ENCODE peak calls at places on chromosomes 2 and 18, in five cellular contexts. I is neural crest cell, F is body of pancreas, W is epithelial cell of proximal tubule, E is IMR-90. M is an unnamed sample.

GRCh38 chr2:238712011-238712410 is 135.9 kb upstream of the TWIST2 start:
- DNase-seq in I (no peak), F (no peak), W (no peak), E (no peak), M (no peak)

GRCh38 chr2:9217838-9218770 is 11.5 kb downstream of the ASAP2 start:
- DNase-seq in I (no peak), F (no peak), W (no peak), E (no peak), M (no peak)

GRCh38 chr2:166332049-166332448 is 43.7 kb downstream of the SCN9A start:
- DNase-seq in I (no peak), F (no peak), W (no peak), E (no peak), M (no peak)

GRCh38 chr2:1055014-1055595 is 104.5 kb downstream of the SNTG2 start:
- DNase-seq in I (no peak), F (no peak), W (peak; percentile 61), E (peak; percentile 93), M (no peak)

GRCh38 chr2:216006164-216006663 is 7.1 kb downstream of the MREG start:
- DNase-seq in I (no peak), F (no peak), W (no peak), E (no peak), M (no peak)

GRCh38 chr2:60998628-60999545 is 18.6 kb upstream of the PEX13 start:
- DNase-seq in I (no peak), F (no peak), W (no peak), E (peak; percentile 62), M (peak; percentile 61)

GRCh38 chr18:36334798-36335197 is 37.3 kb downstream of the FHOD3 start:
- DNase-seq in I (no peak), F (no peak), W (no peak), E (no peak), M (no peak)

GRCh38 chr2:138665932-138666331 is 114.3 kb downstream of the NXPH2 start:
- DNase-seq in I (no peak), F (no peak), W (no peak), E (no peak), M (no peak)

GRCh38 chr2:46181789-46182530 is 115.2 kb upstream of the EPAS1 start:
- DNase-seq in I (no peak), F (no peak), W (no peak), E (no peak), M (no peak)

GRCh38 chr2:65602851-65603250 is 170.5 kb upstream of the SPRED2 start:
- DNase-seq in I (no peak), F (no peak), W (no peak), E (no peak), M (no peak)

GRCh38 chr2:226338825-226339224 is 460.8 kb downstream of the IRS1 start:
- DNase-seq in I (no peak), F (no peak), W (no peak), E (no peak), M (no peak)

GRCh38 chr2:134712334-134712733 is 6.5 kb downstream of the TMEM163 start:
- DNase-seq in I (no peak), F (no peak), W (no peak), E (no peak), M (no peak)

GRCh38 chr2:134712736-134713495 is 5.9 kb downstream of the TMEM163 start:
- DNase-seq in I (no peak), F (no peak), W (no peak), E (no peak), M (no peak)

GRCh38 chr2:134713606-134714005 is 5.2 kb downstream of the TMEM163 start:
- DNase-seq in I (no peak), F (no peak), W (no peak), E (no peak), M (no peak)

GRCh38 chr2:134714228-134714627 is 4.6 kb downstream of the TMEM163 start:
- DNase-seq in I (no peak), F (no peak), W (no peak), E (no peak), M (no peak)

DNA sequence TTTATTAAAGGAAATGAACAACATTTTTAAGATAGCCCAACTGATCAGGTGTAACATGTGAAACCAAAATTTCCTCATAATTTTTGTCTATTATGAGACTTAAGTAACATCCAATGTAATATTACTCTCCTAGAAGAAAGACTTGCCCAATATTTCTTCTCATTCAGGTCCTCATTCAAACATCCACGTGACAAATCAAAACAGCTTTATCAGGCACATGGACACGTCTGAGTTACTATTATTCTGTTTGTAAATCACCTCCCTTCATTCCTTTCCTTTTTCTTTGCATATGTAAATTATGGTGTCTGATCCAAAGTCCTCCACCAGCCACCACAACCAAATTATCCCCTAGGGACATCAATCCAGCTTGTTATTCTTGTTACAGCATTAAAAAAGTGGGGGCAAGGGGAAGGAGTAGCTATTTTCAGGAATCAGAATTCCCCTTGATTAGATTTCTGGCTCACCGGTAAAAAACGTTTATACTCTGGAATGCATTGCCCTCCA is 7.1 kb downstream of the TMEM163 start:
- DNase-seq in I (no peak), F (no peak), W (no peak), E (no peak), M (no peak)
- TF ChIP-seq CTCF in I (no peak), F (no peak), W (no peak), E (no peak), M (no peak)

DNA sequence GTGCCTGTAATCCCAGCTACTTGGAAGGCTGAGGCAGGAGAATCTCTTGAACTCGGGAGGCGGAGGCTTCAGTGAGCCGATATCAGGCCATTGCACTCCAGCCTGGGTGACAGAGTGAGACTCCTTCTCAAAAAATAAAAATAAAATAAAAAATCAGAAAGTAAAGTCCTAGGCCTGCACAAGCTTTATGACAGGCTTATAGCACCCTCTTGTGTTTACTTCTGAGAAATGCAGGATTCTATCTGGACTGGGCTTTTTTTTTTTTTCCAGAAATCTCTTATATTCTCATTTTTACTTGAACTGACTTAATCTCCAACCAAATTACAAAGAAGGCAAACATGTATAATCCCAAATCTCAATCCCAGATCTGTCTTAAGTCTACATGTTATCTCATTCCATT is 26.1 kb upstream of the REG3G start:
- DNase-seq in I (no peak), F (no peak), W (no peak), E (no peak), M (no peak)
- TF ChIP-seq CTCF in I (peak; percentile 74), F (peak; percentile 39), W (peak; percentile 48), E (peak; percentile 47), M (no peak)

DNA sequence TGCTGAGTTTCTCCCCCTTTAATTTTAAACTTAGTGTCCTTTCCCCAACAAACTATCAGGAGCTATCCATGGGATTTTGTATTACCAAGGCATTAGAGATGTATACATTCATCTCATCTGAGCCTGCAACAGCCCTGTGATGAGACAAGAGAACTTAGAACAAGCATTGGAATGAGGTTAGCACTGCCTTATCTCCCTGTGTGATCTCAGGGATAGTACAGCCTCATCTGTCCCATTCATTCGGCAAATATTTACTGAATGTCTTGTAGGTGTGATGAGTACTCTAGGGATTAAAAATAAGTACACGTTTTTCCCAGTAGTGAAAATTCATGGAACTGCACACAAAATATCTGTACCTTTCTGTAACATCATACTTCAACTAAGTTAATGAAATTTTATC is 45.6 kb downstream of the PAIP2B start:
- DNase-seq in I (no peak), F (no peak), W (no peak), E (no peak), M (no peak)
- TF ChIP-seq CTCF in I (no peak), F (no peak), W (no peak), E (no peak), M (no peak)

GRCh38 chr2:155250800-155251199 is 552.3 kb downstream of the KCNJ3 start:
- DNase-seq in I (no peak), F (no peak), W (peak; percentile 7), E (no peak), M (no peak)
- TF ChIP-seq CTCF in I (peak; percentile 33), F (no peak), W (peak; percentile 73), E (no peak), M (no peak)

GRCh38 chr18:33440011-33440383 is 524 bp downstream of the CCDC178 start:
- DNase-seq in I (peak; percentile 52), F (peak; percentile 31), W (peak; percentile 12), E (peak; percentile 60), M (peak; percentile 40)
- TF ChIP-seq CTCF in I (peak; percentile 73), F (peak; percentile 48), W (peak; percentile 54), E (peak; percentile 51), M (peak; percentile 12)

M was measured in GM13976.